ENCODE peak calls at places on chromosomes 11 and 22, in ten cellular contexts. M is iris pigment epithelial cell; Y is testis; H is IMR-90; B is activated CD4-positive, CD25-positive, alpha-beta regulatory T cell treated with anti-CD3 and anti-CD28 coated beads, Interleukin-2, amount 50 U/mL, for 16 hours; J is T-helper 9 cell; S is upper lobe of right lung; D is neural crest cell; X is lower leg skin; P is head of caudate nucleus. G is an unnamed sample.

GRCh38 chr22:37303821-37304274 is 21.5 kb downstream of the CYTH4 start:
- DNase-seq in H (peak), M (peak), Y (no peak), J (no peak), X (no peak), P (peak), S (peak), D (no peak), B (peak), G (peak)

GRCh38 chr22:47275479-47276218 is 513.2 kb downstream of the TBC1D22A start:
- DNase-seq in Y (no peak), X (no peak), M (peak), H (no peak), S (peak), B (no peak), P (no peak), J (no peak), D (no peak), G (peak)

GRCh38 chr11:88886796-88887195 is 179.0 kb downstream of the GRM5 start:
- DNase-seq in M (peak), B (no peak), P (no peak), D (peak), S (no peak), Y (peak), H (peak), J (peak), X (no peak), G (peak)

GRCh38 chr22:31302021-31302420 is 9.7 kb upstream of the PIK3IP1 start:
- DNase-seq in M (no peak), D (no peak), Y (no peak), X (peak), B (no peak), H (no peak), S (no peak), P (no peak), J (no peak), G (no peak)

GRCh38 chr11:72591785-72592490 is 82.3 kb downstream of the PDE2A start:
- DNase-seq in X (no peak), J (peak), Y (no peak), B (peak), S (no peak), M (no peak), P (peak), H (no peak), D (no peak), G (no peak)

GRCh38 chr22:44297662-44298061 is 15.1 kb downstream of the SHISAL1 start:
- DNase-seq in S (no peak), H (no peak), M (no peak), X (no peak), P (no peak), J (no peak), B (no peak), Y (no peak), D (no peak), G (no peak)

GRCh38 chr11:121111053-121111724 is 10.1 kb downstream of the TECTA start:
- DNase-seq in J (no peak), Y (no peak), S (no peak), P (no peak), D (no peak), M (no peak), H (no peak), X (no peak), B (no peak), G (no peak)

GRCh38 chr11:108135845-108136599 is 14.7 kb downstream of the ACAT1 start:
- DNase-seq in H (peak), B (no peak), Y (no peak), X (no peak), S (no peak), P (no peak), D (no peak), J (no peak), M (peak), G (peak)

GRCh38 chr11:128632151-128632791 is 44.9 kb upstream of the ETS1 start:
- DNase-seq in M (peak), B (no peak), H (peak), D (peak), Y (peak), J (no peak), P (no peak), S (no peak), X (no peak), G (peak)